ENCODE peak calls at places on chromosomes 6 and 20, in five cellular contexts. K is Panc1, E is GM12878, U is H1, A is HCT116. T is an unnamed sample.

GRCh38 chr6:130863415-130864230 is 36.4 kb downstream of the SMLR1 start:
- DNase-seq in A (no peak), K (no peak), U (no peak), E (no peak), T (no peak)

GRCh38 chr6:19327246-19327645 is 509.9 kb upstream of the ID4 start:
- DNase-seq in U (no peak), A (no peak), K (no peak), E (no peak), T (no peak)

GRCh38 chr6:6474170-6474920 is 114.2 kb upstream of the LY86 start:
- DNase-seq in U (no peak), K (no peak), E (no peak), A (no peak), T (no peak)

GRCh38 chr6:10262505-10262904 is 152.4 kb downstream of the TFAP2A start:
- DNase-seq in K (no peak), E (no peak), A (no peak), U (no peak), T (no peak)

GRCh38 chr6:52231411-52232127 is 12.7 kb downstream of the IL17F start:
- DNase-seq in K (no peak), A (no peak), E (peak; percentile 55), U (no peak), T (no peak)

GRCh38 chr20:47727909-47728361 is 57.3 kb downstream of the SULF2 start:
- DNase-seq in U (no peak), A (no peak), E (no peak), K (no peak), T (no peak)

GRCh38 chr6:169070506-169071176 is 183.0 kb downstream of the THBS2 start:
- DNase-seq in A (peak; percentile 88), E (no peak), U (no peak), K (peak; percentile 98), T (no peak)

GRCh38 chr20:1326031-1326930 is 2.7 kb downstream of the SDCBP2 start:
- DNase-seq in E (no peak), U (no peak), A (no peak), K (no peak), T (no peak)

GRCh38 chr6:136174510-136174909 is 75.6 kb downstream of the MTFR2 start:
- DNase-seq in A (no peak), E (no peak), K (no peak), U (no peak), T (no peak)

GRCh38 chr6:53282234-53282633 is 66.5 kb downstream of the ELOVL5 start:
- DNase-seq in E (no peak), U (no peak), K (no peak), A (no peak), T (no peak)

GRCh38 chr20:19688031-19688806 is 69.8 kb upstream of the RIN2 start:
- DNase-seq in K (peak; percentile 63), U (peak; percentile 34), A (peak; percentile 34), E (no peak), T (peak; percentile 47)

GRCh38 chr6:146357578-146358340 is 185.9 kb upstream of the RAB32 start:
- DNase-seq in A (no peak), E (peak; percentile 13), K (peak; percentile 74), U (no peak), T (no peak)

GRCh38 chr20:40508821-40509220 is 180.2 kb downstream of the MAFB start:
- DNase-seq in A (no peak), E (no peak), U (no peak), K (no peak), T (no peak)

GRCh38 chr20:40511478-40511877 is 177.6 kb downstream of the MAFB start:
- DNase-seq in E (no peak), K (no peak), U (no peak), A (no peak), T (no peak)

GRCh38 chr20:40512567-40512966 is 176.5 kb downstream of the MAFB start:
- DNase-seq in K (no peak), A (no peak), U (no peak), E (no peak), T (peak; percentile 41)

GRCh38 chr20:40510622-40511021 is 178.4 kb downstream of the MAFB start:
- DNase-seq in U (no peak), A (no peak), K (no peak), E (no peak), T (no peak)

DNA sequence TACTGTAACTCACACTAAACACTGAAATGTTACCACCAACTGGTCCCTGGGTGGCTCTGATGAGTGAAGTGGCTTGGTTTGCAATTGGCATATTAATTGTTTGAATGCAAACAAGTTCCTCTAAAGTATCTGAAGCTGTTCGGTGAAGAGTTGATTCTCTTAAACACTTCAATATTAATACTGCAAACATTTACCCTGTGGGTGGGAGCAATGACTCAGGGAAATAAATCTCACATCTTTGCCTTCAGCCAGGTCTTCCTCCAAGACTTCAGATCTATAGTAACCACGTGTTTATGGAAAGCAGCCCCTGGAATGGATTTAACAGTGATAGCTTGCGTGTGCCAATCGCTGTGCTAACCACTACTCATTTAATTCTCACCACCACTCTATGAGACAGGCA is 176.0 kb downstream of the MAFB start:
- DNase-seq in E (no peak), U (no peak), A (no peak), K (no peak), T (no peak)
- TF ChIP-seq SIN3A in E (no peak), U (no peak), A (no peak), K (no peak), T (no peak)

DNA sequence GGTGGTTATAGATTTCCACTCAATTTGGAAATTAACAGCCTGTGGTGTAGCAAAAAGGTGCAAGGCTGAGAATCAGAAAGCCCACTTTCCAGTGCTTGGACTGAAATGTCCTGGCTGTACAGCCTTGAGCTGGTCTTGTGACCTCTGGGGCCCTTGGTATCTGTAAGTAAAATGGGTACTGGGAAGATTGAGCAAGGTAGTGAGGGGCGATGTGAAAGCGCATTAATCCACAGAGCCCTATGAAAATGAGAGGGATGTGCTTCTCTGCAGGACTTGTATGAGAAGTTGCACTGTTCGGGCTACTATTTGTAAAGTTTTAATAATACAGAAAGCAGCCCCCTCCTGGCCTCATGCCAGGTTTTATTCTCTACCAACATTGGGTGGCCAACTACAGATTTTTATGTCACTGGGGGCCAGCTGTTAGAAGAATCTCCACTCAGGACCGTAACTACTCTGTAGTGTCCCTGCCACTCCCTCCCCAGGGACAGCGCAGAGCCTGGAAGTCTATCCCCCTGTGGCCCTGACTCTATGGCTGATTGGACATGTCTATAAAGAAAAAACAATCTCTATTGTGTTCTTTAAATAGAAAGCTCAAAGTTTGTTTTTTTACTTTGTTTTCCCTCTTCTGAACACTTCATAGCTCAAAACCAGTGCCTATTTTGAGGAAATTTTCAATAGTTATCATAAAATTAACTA is 254.7 kb upstream of the TAB2 start:
- DNase-seq in U (no peak), E (no peak), A (no peak), K (no peak), T (no peak)
- TF ChIP-seq SIN3A in U (no peak), E (no peak), A (no peak), K (no peak), T (no peak)

DNA sequence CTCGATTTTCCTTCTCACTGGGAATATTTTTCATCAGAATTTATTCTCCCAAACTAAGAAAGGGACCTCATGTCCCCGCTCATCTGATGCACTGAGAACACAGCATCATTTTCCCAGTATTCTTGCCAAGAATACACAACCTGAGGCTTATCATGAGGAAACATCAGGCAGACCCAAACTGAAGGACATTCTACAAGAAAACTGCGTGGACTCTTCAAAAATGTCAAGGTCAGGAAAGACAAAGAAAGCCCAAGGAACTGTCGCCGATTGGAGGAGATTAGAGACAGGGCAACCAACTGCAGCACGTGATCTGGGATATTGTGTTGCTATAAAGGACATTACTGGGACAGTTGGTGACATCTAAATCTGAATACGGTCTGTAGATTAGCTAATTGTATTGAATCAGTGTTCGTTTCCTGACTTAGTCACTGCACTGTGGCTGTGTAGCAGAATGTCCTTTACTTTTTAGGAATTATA is 72.3 kb downstream of the SNX5 start:
- DNase-seq in E (no peak), U (no peak), K (no peak), A (no peak), T (no peak)
- TF ChIP-seq SIN3A in E (no peak), U (no peak), K (no peak), A (no peak), T (no peak)

DNA sequence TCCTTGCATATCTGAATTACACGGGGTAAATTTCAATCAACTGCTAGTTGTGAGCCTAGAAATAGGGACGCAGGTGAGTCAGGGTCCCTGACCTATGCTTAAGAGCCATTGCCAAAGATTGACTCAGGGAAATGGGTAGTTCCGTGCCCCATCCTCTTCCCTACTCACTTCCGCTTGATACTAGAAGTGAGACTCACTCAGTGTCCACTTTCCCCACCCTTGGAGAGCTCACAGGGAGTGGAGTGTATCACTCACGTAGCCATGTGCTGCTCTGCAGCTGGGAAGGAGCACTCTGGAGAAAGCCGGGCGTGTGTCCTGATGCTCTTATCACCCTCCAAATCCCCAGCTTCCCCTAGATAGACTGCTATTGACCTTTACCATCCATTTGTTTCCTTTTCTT is 543 bp upstream of the MUC22 start:
- DNase-seq in U (no peak), E (no peak), A (no peak), K (no peak), T (no peak)
- TF ChIP-seq SIN3A in U (no peak), E (no peak), A (no peak), K (no peak), T (no peak)

GRCh38 chr6:99867026-99867425 is 127.0 kb downstream of the MCHR2 start:
- DNase-seq in U (no peak), A (no peak), K (no peak), E (no peak), T (no peak)
- TF ChIP-seq SIN3A in U (no peak), A (no peak), K (no peak), E (no peak), T (no peak)

GRCh38 chr6:167910652-167911051 is 83.9 kb downstream of the AFDN start:
- DNase-seq in E (no peak), A (no peak), K (no peak), U (no peak), T (no peak)
- TF ChIP-seq SIN3A in E (no peak), A (no peak), K (no peak), U (no peak), T (no peak)

GRCh38 chr20:62899633-62900051 is 26.7 kb downstream of the DIDO1 start:
- DNase-seq in A (no peak), U (no peak), E (no peak), K (no peak), T (no peak)

GRCh38 chr20:62897666-62898065 is 28.6 kb downstream of the DIDO1 start:
- DNase-seq in K (no peak), U (no peak), A (no peak), E (no peak), T (no peak)

GRCh38 chr20:62900052-62900691 is 26.1 kb downstream of the DIDO1 start:
- DNase-seq in K (no peak), E (no peak), U (peak; percentile 51), A (peak; percentile 23), T (peak; percentile 94)

GRCh38 chr20:62898093-62898964 is 28.0 kb downstream of the DIDO1 start:
- DNase-seq in U (no peak), E (no peak), K (no peak), A (no peak), T (no peak)

DNA sequence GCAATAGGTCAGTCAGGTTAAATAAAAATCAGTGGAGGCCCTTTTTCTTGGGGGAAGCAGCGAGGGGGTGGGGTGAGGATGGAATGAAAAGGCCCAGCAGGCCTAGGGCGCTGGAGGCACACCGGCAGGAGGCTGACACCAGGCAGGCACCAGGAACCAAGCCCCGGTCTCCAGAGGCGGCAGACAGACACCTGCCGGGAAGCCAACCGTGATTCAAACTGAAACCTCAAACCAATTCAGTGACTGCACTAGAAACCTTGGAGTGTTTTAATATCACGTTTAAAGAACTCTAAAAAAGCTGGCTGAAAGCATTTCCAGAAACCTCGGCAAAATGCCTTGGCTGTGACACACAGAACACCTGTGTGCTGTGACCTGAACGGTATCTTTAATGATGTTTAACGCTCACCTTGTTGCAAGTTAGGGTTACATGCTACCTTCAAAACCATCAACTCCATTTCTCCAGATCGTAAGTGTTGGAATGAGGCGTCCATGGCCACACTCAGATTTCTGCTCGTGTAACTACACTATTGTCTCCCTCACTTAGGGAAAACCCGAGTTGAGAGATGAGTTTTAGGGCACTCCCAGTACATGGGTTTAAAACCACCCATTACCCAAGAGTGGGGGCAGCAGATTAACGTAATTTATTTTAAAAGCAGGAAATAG is 27.2 kb downstream of the DIDO1 start:
- DNase-seq in E (no peak), A (no peak), U (no peak), K (no peak), T (no peak)
- TF ChIP-seq SIN3A in E (no peak), A (no peak), U (no peak), K (no peak), T (no peak)